ENCODE peak calls at places on chromosomes 12 and 14, in five cellular contexts. B is glutamatergic neuron; Z is activated CD8-positive, alpha-beta T cell treated with anti-CD3 and anti-CD28 coated beads for 36 hours; L is pancreas; J is left colon. W is an unnamed sample.

GRCh38 chr14:98888281-98888680 is 383.7 kb downstream of the BCL11B start:
- DNase-seq in Z (no peak), B (no peak), J (no peak), L (no peak), W (no peak)

GRCh38 chr12:30794591-30795409 is 40.0 kb upstream of the CAPRIN2 start:
- DNase-seq in B (no peak), J (no peak), Z (peak; percentile 72), L (no peak), W (no peak)

GRCh38 chr14:73759183-73759713 is 45.1 kb upstream of the PNMA1 start:
- DNase-seq in L (peak; percentile 82), J (peak; percentile 81), Z (peak; percentile 51), B (peak; percentile 79), W (peak; percentile 69)

GRCh38 chr12:118746960-118747359 is 234.4 kb upstream of the SRRM4 start:
- DNase-seq in L (no peak), J (no peak), Z (no peak), B (no peak), W (no peak)

GRCh38 chr14:68040633-68041369 is 221.2 kb downstream of the RAD51B start:
- DNase-seq in J (no peak), L (no peak), B (no peak), Z (no peak), W (no peak)

GRCh38 chr12:46908236-46908935 is 82.6 kb upstream of the SLC38A4 start:
- DNase-seq in L (no peak), J (no peak), B (no peak), Z (no peak), W (no peak)

GRCh38 chr12:88360349-88360748 is 218.2 kb downstream of the TMTC3 start:
- DNase-seq in Z (no peak), B (no peak), L (no peak), J (no peak), W (no peak)

GRCh38 chr12:93738199-93739058 is 61.3 kb downstream of the CRADD start:
- DNase-seq in J (no peak), Z (no peak), B (no peak), L (no peak), W (no peak)

GRCh38 chr12:50633950-50634349 is 129.2 kb downstream of the DIP2B start:
- DNase-seq in J (no peak), Z (no peak), L (no peak), B (no peak), W (no peak)

GRCh38 chr12:5440973-5441372 is 9.1 kb downstream of the NTF3 start:
- DNase-seq in Z (no peak), L (no peak), B (no peak), J (no peak), W (no peak)

GRCh38 chr12:75599061-75599460 is 87.7 kb upstream of the KRR1 start:
- DNase-seq in Z (no peak), B (no peak), L (no peak), J (no peak), W (no peak)

GRCh38 chr14:62056789-62057188 is 294.6 kb downstream of the SNAPC1 start:
- DNase-seq in J (no peak), B (no peak), L (no peak), Z (no peak), W (no peak)

GRCh38 chr12:123713398-123714301 is 1.5 kb downstream of the ATP6V0A2 start:
- DNase-seq in Z (peak; percentile 30), B (no peak), J (peak; percentile 36), L (no peak), W (no peak)

GRCh38 chr12:10497602-10498001 is 8.1 kb upstream of the EIF2S3B start:
- DNase-seq in Z (peak; percentile 93), B (no peak), L (no peak), J (no peak), W (no peak)

GRCh38 chr12:79687711-79688270 is 3.0 kb downstream of the PAWR start:
- DNase-seq in Z (no peak), J (no peak), B (no peak), L (no peak), W (no peak)

GRCh38 chr12:68900241-68900640 is 32.7 kb downstream of the CPM start:
- DNase-seq in J (no peak), L (no peak), Z (no peak), B (no peak), W (no peak)

GRCh38 chr12:33357181-33357580 is 82.4 kb downstream of the SYT10 start:
- DNase-seq in B (no peak), L (no peak), J (no peak), Z (no peak), W (no peak)

GRCh38 chr12:132352896-132353800 is 23.8 kb upstream of the GALNT9 start:
- DNase-seq in L (peak; percentile 48), Z (no peak), J (no peak), B (peak; percentile 32), W (no peak)

GRCh38 chr12:10385181-10385613 is 4.6 kb downstream of the KLRK1 start:
- DNase-seq in Z (no peak), J (no peak), L (no peak), B (no peak), W (no peak)

GRCh38 chr12:46843811-46844210 is 18.0 kb upstream of the SLC38A4 start:
- DNase-seq in B (no peak), Z (no peak), J (no peak), L (no peak), W (no peak)